ENCODE peak calls at places on chromosomes 1 and 21, in seven cellular contexts. One of them, this sample, is unnamed.

GRCh38 chr21:45263534-45263933 is 24.2 kb downstream of the POFUT2 start:
- DNase-seq in bronchial epithelial cell: no peak
- DNase-seq in AG09309: no peak
- DNase-seq in foreskin fibroblast: no peak
- DNase-seq in lower lobe of right lung: no peak
- DNase-seq in K562: no peak
- DNase-seq in heart left ventricle: peak; percentile 8
- DNase-seq in this sample: no peak

GRCh38 chr1:1753607-1754005 is 24.7 kb downstream of the NADK start:
- DNase-seq in lower lobe of right lung: no peak
- DNase-seq in foreskin fibroblast: no peak
- DNase-seq in bronchial epithelial cell: no peak
- DNase-seq in heart left ventricle: no peak
- DNase-seq in AG09309: no peak
- DNase-seq in K562: no peak
- DNase-seq in this sample: no peak

GRCh38 chr1:204258213-204259115 is 44.7 kb upstream of the GOLT1A start:
- DNase-seq in foreskin fibroblast: peak; percentile 84
- DNase-seq in AG09309: no peak
- DNase-seq in lower lobe of right lung: peak; percentile 75
- DNase-seq in K562: peak; percentile 69
- DNase-seq in heart left ventricle: peak; percentile 66
- DNase-seq in bronchial epithelial cell: peak; percentile 48
- DNase-seq in this sample: peak; percentile 48

GRCh38 chr1:97630968-97631367 is 289.9 kb downstream of the DPYD start:
- DNase-seq in K562: no peak
- DNase-seq in bronchial epithelial cell: no peak
- DNase-seq in AG09309: no peak
- DNase-seq in lower lobe of right lung: no peak
- DNase-seq in heart left ventricle: peak; percentile 33
- DNase-seq in foreskin fibroblast: no peak
- DNase-seq in this sample: peak; percentile 43

GRCh38 chr1:119390499-119390898 is 21.9 kb downstream of the HAO2 start:
- DNase-seq in bronchial epithelial cell: no peak
- DNase-seq in AG09309: no peak
- DNase-seq in K562: no peak
- DNase-seq in lower lobe of right lung: no peak
- DNase-seq in foreskin fibroblast: no peak
- DNase-seq in heart left ventricle: no peak
- DNase-seq in this sample: no peak

GRCh38 chr1:211511030-211511429 is 19.1 kb upstream of the RD3 start:
- DNase-seq in heart left ventricle: no peak
- DNase-seq in AG09309: no peak
- DNase-seq in bronchial epithelial cell: no peak
- DNase-seq in lower lobe of right lung: no peak
- DNase-seq in foreskin fibroblast: no peak
- DNase-seq in K562: no peak
- DNase-seq in this sample: no peak

GRCh38 chr1:228041316-228041715 is 34.5 kb downstream of the WNT3A start:
- DNase-seq in heart left ventricle: no peak
- DNase-seq in AG09309: no peak
- DNase-seq in K562: no peak
- DNase-seq in bronchial epithelial cell: no peak
- DNase-seq in foreskin fibroblast: no peak
- DNase-seq in lower lobe of right lung: no peak
- DNase-seq in this sample: no peak

GRCh38 chr1:228646717-228647522 is 88.4 kb upstream of the RHOU start:
- DNase-seq in lower lobe of right lung: peak; percentile 50
- DNase-seq in foreskin fibroblast: peak; percentile 81
- DNase-seq in K562: no peak
- DNase-seq in heart left ventricle: peak; percentile 49
- DNase-seq in bronchial epithelial cell: peak; percentile 57
- DNase-seq in AG09309: no peak
- DNase-seq in this sample: peak; percentile 19

GRCh38 chr1:68111804-68112436 is 61.5 kb upstream of the DIRAS3 start:
- DNase-seq in bronchial epithelial cell: peak; percentile 55
- DNase-seq in K562: peak; percentile 42
- DNase-seq in AG09309: peak; percentile 75
- DNase-seq in heart left ventricle: peak; percentile 70
- DNase-seq in foreskin fibroblast: peak; percentile 93
- DNase-seq in lower lobe of right lung: peak; percentile 54
- DNase-seq in this sample: peak; percentile 94

GRCh38 chr1:201426395-201427310 is 5.1 kb upstream of the TNNI1 start:
- DNase-seq in lower lobe of right lung: no peak
- DNase-seq in K562: no peak
- DNase-seq in AG09309: no peak
- DNase-seq in heart left ventricle: peak; percentile 68
- DNase-seq in bronchial epithelial cell: no peak
- DNase-seq in foreskin fibroblast: no peak
- DNase-seq in this sample: peak; percentile 11

GRCh38 chr1:24635195-24635843 is 7.8 kb upstream of the SRRM1 start:
- DNase-seq in K562: peak; percentile 72
- DNase-seq in lower lobe of right lung: no peak
- DNase-seq in AG09309: peak; percentile 55
- DNase-seq in bronchial epithelial cell: peak; percentile 79
- DNase-seq in foreskin fibroblast: peak; percentile 82
- DNase-seq in heart left ventricle: no peak
- DNase-seq in this sample: peak; percentile 86

GRCh38 chr1:181178241-181178640 is 89.7 kb downstream of the IER5 start:
- DNase-seq in bronchial epithelial cell: no peak
- DNase-seq in foreskin fibroblast: no peak
- DNase-seq in K562: no peak
- DNase-seq in lower lobe of right lung: no peak
- DNase-seq in heart left ventricle: no peak
- DNase-seq in AG09309: no peak
- DNase-seq in this sample: no peak

GRCh38 chr1:65734976-65735375 is 57.7 kb upstream of the PDE4B start:
- DNase-seq in lower lobe of right lung: no peak
- DNase-seq in AG09309: no peak
- DNase-seq in bronchial epithelial cell: peak; percentile 1
- DNase-seq in foreskin fibroblast: peak; percentile 24
- DNase-seq in K562: no peak
- DNase-seq in heart left ventricle: no peak
- DNase-seq in this sample: no peak

GRCh38 chr1:203516906-203517305 is 23.0 kb downstream of the OPTC start:
- DNase-seq in K562: no peak
- DNase-seq in AG09309: no peak
- DNase-seq in heart left ventricle: no peak
- DNase-seq in foreskin fibroblast: no peak
- DNase-seq in lower lobe of right lung: no peak
- DNase-seq in bronchial epithelial cell: no peak
- DNase-seq in this sample: no peak

GRCh38 chr21:29511076-29511475 is 212.4 kb downstream of the BACH1 start:
- DNase-seq in bronchial epithelial cell: no peak
- DNase-seq in lower lobe of right lung: no peak
- DNase-seq in K562: no peak
- DNase-seq in heart left ventricle: no peak
- DNase-seq in foreskin fibroblast: peak; percentile 32
- DNase-seq in AG09309: no peak
- DNase-seq in this sample: peak; percentile 73

GRCh38 chr1:172383541-172383940 is 36.9 kb upstream of the C1orf105 start:
- DNase-seq in bronchial epithelial cell: no peak
- DNase-seq in heart left ventricle: no peak
- DNase-seq in foreskin fibroblast: peak; percentile 75
- DNase-seq in AG09309: no peak
- DNase-seq in lower lobe of right lung: no peak
- DNase-seq in K562: no peak
- DNase-seq in this sample: peak; percentile 53

GRCh38 chr1:92791487-92792058 is 6.7 kb upstream of the EVI5 start:
- DNase-seq in foreskin fibroblast: no peak
- DNase-seq in AG09309: no peak
- DNase-seq in lower lobe of right lung: no peak
- DNase-seq in bronchial epithelial cell: no peak
- DNase-seq in heart left ventricle: no peak
- DNase-seq in K562: no peak
- DNase-seq in this sample: no peak

GRCh38 chr1:169368406-169368769 is 393 bp downstream of the BLZF1 start:
- DNase-seq in AG09309: no peak
- DNase-seq in bronchial epithelial cell: peak; percentile 35
- DNase-seq in lower lobe of right lung: no peak
- DNase-seq in heart left ventricle: no peak
- DNase-seq in foreskin fibroblast: peak; percentile 36
- DNase-seq in K562: peak; percentile 31
- DNase-seq in this sample: peak; percentile 23

DNA sequence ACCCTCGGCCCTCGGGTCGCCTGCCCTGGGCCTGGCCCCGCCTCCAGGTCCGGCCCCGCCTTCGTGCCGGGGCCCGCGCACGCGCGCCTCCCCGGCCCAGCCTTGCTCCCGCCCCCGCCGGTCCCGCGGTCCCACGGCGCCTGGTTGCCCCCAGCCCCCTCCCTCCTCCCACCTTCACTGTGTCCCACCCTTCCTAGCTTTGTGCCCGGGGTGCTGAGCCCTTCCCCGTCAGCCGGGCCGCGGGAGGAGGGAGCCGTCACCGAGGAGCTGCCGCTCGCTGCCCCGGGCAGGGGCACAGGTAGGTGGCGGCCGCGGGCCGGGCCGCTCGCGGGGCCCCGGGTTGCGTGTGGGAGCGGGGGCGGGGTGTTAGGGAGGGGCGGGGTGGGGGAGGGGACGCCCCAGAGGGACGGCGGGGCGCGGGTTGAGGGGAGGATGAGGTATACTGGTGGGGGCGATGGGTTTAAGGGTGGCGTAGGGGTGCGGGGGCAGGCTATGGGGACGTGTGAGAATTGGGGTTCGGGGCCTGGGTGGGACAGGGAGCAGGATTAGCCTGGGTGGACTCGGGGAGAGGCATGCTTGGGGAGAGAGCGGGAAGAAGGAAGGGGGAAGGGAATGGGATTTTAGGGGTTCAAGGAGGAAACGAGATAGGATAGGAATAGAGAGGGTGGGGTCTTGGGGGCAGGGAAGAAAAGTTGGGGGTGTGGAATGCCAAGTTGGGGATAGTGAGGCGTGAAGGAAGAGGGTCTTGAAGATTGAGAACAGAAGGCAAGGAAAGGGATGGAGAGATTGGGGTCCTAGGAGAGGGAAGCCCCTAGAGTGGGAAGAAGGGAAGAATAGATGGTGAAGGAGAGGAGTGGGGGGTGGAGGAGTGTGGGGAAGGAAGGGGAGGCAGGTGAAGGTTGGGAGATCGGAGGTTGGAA is at the start of gene LRRC42:
- DNase-seq in K562: peak; percentile 99
- DNase-seq in heart left ventricle: no peak
- DNase-seq in bronchial epithelial cell: no peak
- DNase-seq in foreskin fibroblast: no peak
- DNase-seq in lower lobe of right lung: no peak
- DNase-seq in AG09309: no peak
- DNase-seq in this sample: no peak
- TF ChIP-seq CTCF in K562: peak; percentile 56
- TF ChIP-seq CTCF in heart left ventricle: no peak
- TF ChIP-seq CTCF in bronchial epithelial cell: peak; percentile 49
- TF ChIP-seq CTCF in foreskin fibroblast: no peak
- TF ChIP-seq CTCF in lower lobe of right lung: no peak
- TF ChIP-seq CTCF in AG09309: peak; percentile 23
- TF ChIP-seq CTCF in this sample: no peak

DNA sequence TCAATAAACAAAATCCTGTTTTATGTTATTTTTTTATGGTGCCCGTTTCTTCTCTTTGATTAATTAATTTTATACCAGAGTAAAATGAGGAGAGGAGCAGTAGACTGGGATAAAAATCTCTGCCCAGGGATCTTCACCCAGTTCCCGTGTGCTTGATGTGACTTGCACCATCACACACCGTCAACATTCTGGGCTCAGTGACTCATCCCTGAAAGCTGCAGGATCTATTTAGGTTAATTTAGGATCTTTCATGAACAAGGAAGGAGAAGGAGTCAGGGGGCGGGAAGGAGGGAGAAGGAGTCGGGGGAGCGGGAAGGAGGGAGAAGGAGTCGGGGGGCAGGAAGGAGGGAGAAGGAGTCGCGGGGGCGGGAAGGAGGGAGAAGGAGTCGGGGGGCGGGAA is 182.4 kb downstream of the SMYD3 start:
- DNase-seq in foreskin fibroblast: peak; percentile 41
- DNase-seq in heart left ventricle: no peak
- DNase-seq in K562: no peak
- DNase-seq in AG09309: no peak
- DNase-seq in lower lobe of right lung: no peak
- DNase-seq in bronchial epithelial cell: peak; percentile 73
- DNase-seq in this sample: peak; percentile 48
- H3K4me3 ChIP-seq in foreskin fibroblast: no peak overlapping the region
- H3K4me3 ChIP-seq in heart left ventricle: no peak overlapping the region
- H3K4me3 ChIP-seq in K562: no peak overlapping the region
- H3K4me3 ChIP-seq in AG09309: no peak overlapping the region
- H3K4me3 ChIP-seq in lower lobe of right lung: no peak overlapping the region
- H3K4me3 ChIP-seq in bronchial epithelial cell: no peak overlapping the region
- H3K4me3 ChIP-seq in this sample: no peak overlapping the region

DNA sequence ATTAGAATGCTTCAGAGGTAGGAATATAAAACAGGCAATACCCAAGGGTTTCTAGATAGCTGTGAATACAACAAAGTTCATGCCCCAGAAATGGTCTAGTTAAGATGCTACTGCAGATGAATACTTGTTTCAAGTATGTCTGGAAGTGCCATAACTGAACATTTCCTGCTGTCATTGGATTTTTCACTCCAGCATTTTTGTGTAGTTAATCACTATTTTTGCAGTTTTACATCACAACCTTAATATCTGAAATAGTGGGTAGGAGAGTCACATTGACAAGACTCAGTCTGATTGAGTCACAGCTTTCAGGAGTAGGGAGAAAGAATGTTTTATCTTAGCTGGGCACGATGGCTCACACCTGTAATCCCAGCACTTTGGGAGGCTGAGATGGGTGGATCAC is 126.4 kb upstream of the C1orf21 start:
- DNase-seq in AG09309: peak; percentile 59
- DNase-seq in heart left ventricle: no peak
- DNase-seq in foreskin fibroblast: peak; percentile 73
- DNase-seq in lower lobe of right lung: no peak
- DNase-seq in K562: no peak
- DNase-seq in bronchial epithelial cell: peak; percentile 76
- DNase-seq in this sample: peak; percentile 16
- TF ChIP-seq CTCF in AG09309: no peak
- TF ChIP-seq CTCF in heart left ventricle: no peak
- TF ChIP-seq CTCF in foreskin fibroblast: no peak
- TF ChIP-seq CTCF in lower lobe of right lung: no peak
- TF ChIP-seq CTCF in K562: no peak
- TF ChIP-seq CTCF in bronchial epithelial cell: no peak
- TF ChIP-seq CTCF in this sample: no peak

GRCh38 chr1:80540149-80540548 is 1260.6 kb upstream of the ADGRL2 start:
- DNase-seq in foreskin fibroblast: peak; percentile 8
- DNase-seq in K562: no peak
- DNase-seq in heart left ventricle: no peak
- DNase-seq in AG09309: no peak
- DNase-seq in lower lobe of right lung: no peak
- DNase-seq in bronchial epithelial cell: no peak
- DNase-seq in this sample: no peak

GRCh38 chr1:80536464-80536863 is 1264.3 kb upstream of the ADGRL2 start:
- DNase-seq in foreskin fibroblast: no peak
- DNase-seq in AG09309: no peak
- DNase-seq in bronchial epithelial cell: no peak
- DNase-seq in K562: no peak
- DNase-seq in lower lobe of right lung: no peak
- DNase-seq in heart left ventricle: no peak
- DNase-seq in this sample: no peak

GRCh38 chr1:80542231-80542630 is 1258.5 kb upstream of the ADGRL2 start:
- DNase-seq in lower lobe of right lung: no peak
- DNase-seq in bronchial epithelial cell: peak; percentile 10
- DNase-seq in foreskin fibroblast: peak; percentile 45
- DNase-seq in AG09309: no peak
- DNase-seq in K562: no peak
- DNase-seq in heart left ventricle: no peak
- DNase-seq in this sample: peak; percentile 64

GRCh38 chr1:80535446-80535845 is 1265.3 kb upstream of the ADGRL2 start:
- DNase-seq in AG09309: no peak
- DNase-seq in heart left ventricle: no peak
- DNase-seq in foreskin fibroblast: no peak
- DNase-seq in bronchial epithelial cell: no peak
- DNase-seq in K562: no peak
- DNase-seq in lower lobe of right lung: no peak
- DNase-seq in this sample: no peak

GRCh38 chr1:80540605-80541004 is 1260.1 kb upstream of the ADGRL2 start:
- DNase-seq in lower lobe of right lung: no peak
- DNase-seq in heart left ventricle: no peak
- DNase-seq in AG09309: no peak
- DNase-seq in K562: no peak
- DNase-seq in foreskin fibroblast: peak; percentile 15
- DNase-seq in bronchial epithelial cell: peak; percentile 5
- DNase-seq in this sample: peak; percentile 39
- H3K4me3 ChIP-seq in lower lobe of right lung: no peak overlapping the region
- H3K4me3 ChIP-seq in heart left ventricle: no peak overlapping the region
- H3K4me3 ChIP-seq in AG09309: no peak overlapping the region
- H3K4me3 ChIP-seq in K562: no peak overlapping the region
- H3K4me3 ChIP-seq in foreskin fibroblast: no peak overlapping the region
- H3K4me3 ChIP-seq in bronchial epithelial cell: no peak overlapping the region
- H3K4me3 ChIP-seq in this sample: no peak overlapping the region